ENCODE peak calls at places on chromosomes 3 and 15, in five cellular contexts. One of them, this sample, is unnamed.

GRCh38 chr15:77574521-77575202 is 58.0 kb downstream of the LINGO1 start:
- DNase-seq in activated CD8-positive, alpha-beta memory T cell treated with anti-CD3 and anti-CD28 coated beads for 1 hour: no peak
- DNase-seq in foreskin fibroblast: no peak
- DNase-seq in activated CD4-positive, alpha-beta memory T cell treated with anti-CD3 and anti-CD28 coated beads, Interleukin-2, amount 10 ng/mL, durations not matched to agents 7 days and 5 days: no peak
- DNase-seq in NCI-H460: no peak
- DNase-seq in this sample: no peak

GRCh38 chr15:40633178-40633577 is 39.1 kb downstream of the KNL1 start:
- DNase-seq in activated CD8-positive, alpha-beta memory T cell treated with anti-CD3 and anti-CD28 coated beads for 1 hour: no peak
- DNase-seq in foreskin fibroblast: peak
- DNase-seq in activated CD4-positive, alpha-beta memory T cell treated with anti-CD3 and anti-CD28 coated beads, Interleukin-2, amount 10 ng/mL, durations not matched to agents 7 days and 5 days: no peak
- DNase-seq in NCI-H460: no peak
- DNase-seq in this sample: no peak

GRCh38 chr15:66044837-66045236 is 175.5 kb downstream of the RAB11A start:
- DNase-seq in activated CD8-positive, alpha-beta memory T cell treated with anti-CD3 and anti-CD28 coated beads for 1 hour: no peak
- DNase-seq in foreskin fibroblast: no peak
- DNase-seq in activated CD4-positive, alpha-beta memory T cell treated with anti-CD3 and anti-CD28 coated beads, Interleukin-2, amount 10 ng/mL, durations not matched to agents 7 days and 5 days: no peak
- DNase-seq in NCI-H460: no peak
- DNase-seq in this sample: no peak

GRCh38 chr15:98076021-98076816 is 115.7 kb downstream of the ARRDC4 start:
- DNase-seq in activated CD8-positive, alpha-beta memory T cell treated with anti-CD3 and anti-CD28 coated beads for 1 hour: no peak
- DNase-seq in foreskin fibroblast: no peak
- DNase-seq in activated CD4-positive, alpha-beta memory T cell treated with anti-CD3 and anti-CD28 coated beads, Interleukin-2, amount 10 ng/mL, durations not matched to agents 7 days and 5 days: no peak
- DNase-seq in NCI-H460: no peak
- DNase-seq in this sample: peak

GRCh38 chr15:25236143-25236860 is 202.5 kb downstream of the UBE3A start:
- DNase-seq in activated CD8-positive, alpha-beta memory T cell treated with anti-CD3 and anti-CD28 coated beads for 1 hour: no peak
- DNase-seq in foreskin fibroblast: no peak
- DNase-seq in activated CD4-positive, alpha-beta memory T cell treated with anti-CD3 and anti-CD28 coated beads, Interleukin-2, amount 10 ng/mL, durations not matched to agents 7 days and 5 days: no peak
- DNase-seq in NCI-H460: no peak
- DNase-seq in this sample: peak

GRCh38 chr3:124964432-124964831 is 29.9 kb upstream of the MUC13 start:
- DNase-seq in activated CD8-positive, alpha-beta memory T cell treated with anti-CD3 and anti-CD28 coated beads for 1 hour: no peak
- DNase-seq in foreskin fibroblast: peak
- DNase-seq in activated CD4-positive, alpha-beta memory T cell treated with anti-CD3 and anti-CD28 coated beads, Interleukin-2, amount 10 ng/mL, durations not matched to agents 7 days and 5 days: no peak
- DNase-seq in NCI-H460: no peak
- DNase-seq in this sample: no peak

GRCh38 chr3:156581954-156582353 is 27.0 kb upstream of the SSR3 start:
- DNase-seq in activated CD8-positive, alpha-beta memory T cell treated with anti-CD3 and anti-CD28 coated beads for 1 hour: no peak
- DNase-seq in foreskin fibroblast: no peak
- DNase-seq in activated CD4-positive, alpha-beta memory T cell treated with anti-CD3 and anti-CD28 coated beads, Interleukin-2, amount 10 ng/mL, durations not matched to agents 7 days and 5 days: no peak
- DNase-seq in NCI-H460: no peak
- DNase-seq in this sample: no peak

GRCh38 chr3:111616417-111617105 is 21.4 kb upstream of the ZBED2 start:
- DNase-seq in activated CD8-positive, alpha-beta memory T cell treated with anti-CD3 and anti-CD28 coated beads for 1 hour: peak
- DNase-seq in foreskin fibroblast: peak
- DNase-seq in activated CD4-positive, alpha-beta memory T cell treated with anti-CD3 and anti-CD28 coated beads, Interleukin-2, amount 10 ng/mL, durations not matched to agents 7 days and 5 days: peak
- DNase-seq in NCI-H460: no peak
- DNase-seq in this sample: peak

GRCh38 chr3:53668872-53669271 is 174.5 kb downstream of the CACNA1D start:
- DNase-seq in activated CD8-positive, alpha-beta memory T cell treated with anti-CD3 and anti-CD28 coated beads for 1 hour: no peak
- DNase-seq in foreskin fibroblast: peak
- DNase-seq in activated CD4-positive, alpha-beta memory T cell treated with anti-CD3 and anti-CD28 coated beads, Interleukin-2, amount 10 ng/mL, durations not matched to agents 7 days and 5 days: no peak
- DNase-seq in NCI-H460: no peak
- DNase-seq in this sample: no peak

GRCh38 chr15:99605490-99605931 is 39.7 kb downstream of the MEF2A start:
- DNase-seq in activated CD8-positive, alpha-beta memory T cell treated with anti-CD3 and anti-CD28 coated beads for 1 hour: no peak
- DNase-seq in foreskin fibroblast: peak
- DNase-seq in activated CD4-positive, alpha-beta memory T cell treated with anti-CD3 and anti-CD28 coated beads, Interleukin-2, amount 10 ng/mL, durations not matched to agents 7 days and 5 days: no peak
- DNase-seq in NCI-H460: no peak
- DNase-seq in this sample: no peak

GRCh38 chr3:141482250-141482937 is 4.4 kb upstream of the RASA2 start:
- DNase-seq in activated CD8-positive, alpha-beta memory T cell treated with anti-CD3 and anti-CD28 coated beads for 1 hour: no peak
- DNase-seq in foreskin fibroblast: peak
- DNase-seq in activated CD4-positive, alpha-beta memory T cell treated with anti-CD3 and anti-CD28 coated beads, Interleukin-2, amount 10 ng/mL, durations not matched to agents 7 days and 5 days: no peak
- DNase-seq in NCI-H460: peak
- DNase-seq in this sample: no peak

GRCh38 chr15:41832875-41833274 is 5.0 kb downstream of the JMJD7 start:
- DNase-seq in activated CD8-positive, alpha-beta memory T cell treated with anti-CD3 and anti-CD28 coated beads for 1 hour: no peak
- DNase-seq in foreskin fibroblast: no peak
- DNase-seq in activated CD4-positive, alpha-beta memory T cell treated with anti-CD3 and anti-CD28 coated beads, Interleukin-2, amount 10 ng/mL, durations not matched to agents 7 days and 5 days: no peak
- DNase-seq in NCI-H460: no peak
- DNase-seq in this sample: peak

GRCh38 chr3:142947799-142948575 is 15.5 kb downstream of the PAQR9 start:
- DNase-seq in activated CD8-positive, alpha-beta memory T cell treated with anti-CD3 and anti-CD28 coated beads for 1 hour: no peak
- DNase-seq in foreskin fibroblast: peak
- DNase-seq in activated CD4-positive, alpha-beta memory T cell treated with anti-CD3 and anti-CD28 coated beads, Interleukin-2, amount 10 ng/mL, durations not matched to agents 7 days and 5 days: no peak
- DNase-seq in NCI-H460: no peak
- DNase-seq in this sample: no peak